ENCODE peak calls at places on chromosomes 3 and 15, in eight cellular contexts. S, V, F, W, L, D, U and J are unnamed samples.

GRCh38 chr3:20047940-20048339 is 7.7 kb downstream of the KAT2B start:
- DNase-seq in S (no peak), V (no peak), F (no peak), W (no peak), L (no peak), D (no peak), U (peak), J (no peak)

GRCh38 chr3:139173372-139174108 is 128.8 kb upstream of the PRR23C start:
- DNase-seq in S (no peak), V (peak), F (no peak), W (no peak), L (peak), D (no peak), U (peak), J (no peak)

GRCh38 chr3:38015984-38016383 is 13.5 kb downstream of the PLCD1 start:
- DNase-seq in S (no peak), V (no peak), F (no peak), W (no peak), L (no peak), D (no peak), U (no peak), J (no peak)

GRCh38 chr3:148953094-148953493 is 38.2 kb upstream of the GYG1 start:
- DNase-seq in S (no peak), V (no peak), F (peak), W (no peak), L (peak), D (no peak), U (no peak), J (no peak)

GRCh38 chr15:42595641-42596240 is 20.3 kb downstream of the STARD9 start:
- DNase-seq in S (no peak), V (no peak), F (no peak), W (no peak), L (no peak), D (no peak), U (peak), J (no peak)

GRCh38 chr15:41966414-41966812 is 5.9 kb downstream of the EHD4 start:
- DNase-seq in S (no peak), V (no peak), F (no peak), W (no peak), L (no peak), D (no peak), U (no peak), J (no peak)

GRCh38 chr3:132854856-132855535 is 132.8 kb upstream of the NPHP3 start:
- DNase-seq in S (no peak), V (no peak), F (no peak), W (no peak), L (no peak), D (no peak), U (no peak), J (no peak)

GRCh38 chr3:2652416-2652815 is 457.8 kb downstream of the IL5RA start:
- DNase-seq in S (no peak), V (no peak), F (peak), W (peak), L (no peak), D (no peak), U (no peak), J (no peak)

GRCh38 chr3:194296448-194296831 is 54.7 kb downstream of the CPN2 start:
- DNase-seq in S (peak), V (no peak), F (peak), W (peak), L (peak), D (peak), U (peak), J (no peak)

GRCh38 chr3:71987828-71988227 is 202.9 kb upstream of the PROK2 start:
- DNase-seq in S (no peak), V (no peak), F (peak), W (no peak), L (peak), D (no peak), U (peak), J (no peak)

GRCh38 chr3:43852066-43852465 is 161.3 kb downstream of the ABHD5 start:
- DNase-seq in S (no peak), V (no peak), F (no peak), W (no peak), L (peak), D (no peak), U (peak), J (no peak)

GRCh38 chr15:84099181-84099580 is 136.4 kb upstream of the GOLGA6L4 start:
- DNase-seq in S (no peak), V (no peak), F (no peak), W (no peak), L (no peak), D (no peak), U (no peak), J (no peak)

GRCh38 chr3:112327371-112327951 is 5.5 kb upstream of the CD200 start:
- DNase-seq in S (peak), V (no peak), F (peak), W (no peak), L (peak), D (peak), U (peak), J (no peak)

GRCh38 chr3:37944243-37944955 is 46.2 kb upstream of the VILL start:
- DNase-seq in S (no peak), V (no peak), F (no peak), W (no peak), L (peak), D (no peak), U (no peak), J (no peak)

GRCh38 chr3:154040283-154040682 is 80.9 kb upstream of the ARHGEF26 start:
- DNase-seq in S (no peak), V (no peak), F (no peak), W (no peak), L (peak), D (peak), U (peak), J (no peak)

GRCh38 chr15:40115670-40116093 is 7.0 kb upstream of the BMF start:
- DNase-seq in S (no peak), V (no peak), F (peak), W (no peak), L (peak), D (no peak), U (peak), J (no peak)

GRCh38 chr3:188707396-188708288 is 464.1 kb upstream of the TPRG1 start:
- DNase-seq in S (no peak), V (no peak), F (no peak), W (no peak), L (peak), D (no peak), U (no peak), J (no peak)

GRCh38 chr3:129068291-129068886 is 7.8 kb downstream of the GP9 start:
- DNase-seq in S (no peak), V (no peak), F (no peak), W (no peak), L (no peak), D (no peak), U (no peak), J (no peak)

GRCh38 chr3:158770254-158771017 is 31.4 kb upstream of the MFSD1 start:
- DNase-seq in S (peak), V (peak), F (peak), W (peak), L (peak), D (no peak), U (peak), J (no peak)

GRCh38 chr15:95829062-95829461 is 501.4 kb upstream of the NR2F2 start:
- DNase-seq in S (no peak), V (no peak), F (peak), W (no peak), L (no peak), D (no peak), U (no peak), J (no peak)

GRCh38 chr15:39283531-39283930 is 297.3 kb upstream of the THBS1 start:
- DNase-seq in S (no peak), V (peak), F (no peak), W (no peak), L (peak), D (no peak), U (peak), J (no peak)

GRCh38 chr3:186938716-186939115 is 8.4 kb downstream of the ST6GAL1 start:
- DNase-seq in S (no peak), V (no peak), F (no peak), W (no peak), L (no peak), D (no peak), U (no peak), J (no peak)

GRCh38 chr3:193970773-193971206 is 165.2 kb upstream of the HES1 start:
- DNase-seq in S (no peak), V (no peak), F (peak), W (no peak), L (peak), D (no peak), U (no peak), J (no peak)

GRCh38 chr3:194249323-194250103 is 101.6 kb downstream of the CPN2 start:
- DNase-seq in S (no peak), V (no peak), F (no peak), W (no peak), L (no peak), D (no peak), U (no peak), J (no peak)

GRCh38 chr3:176796371-176796770 is 400.9 kb downstream of the TBL1XR1 start:
- DNase-seq in S (no peak), V (peak), F (no peak), W (no peak), L (peak), D (no peak), U (peak), J (no peak)

GRCh38 chr3:166114448-166114847 is 277.2 kb upstream of the BCHE start:
- DNase-seq in S (no peak), V (no peak), F (no peak), W (no peak), L (peak), D (no peak), U (no peak), J (no peak)

GRCh38 chr15:64148581-64148980 is 3.0 kb upstream of the SNX22 start:
- DNase-seq in S (no peak), V (no peak), F (no peak), W (no peak), L (no peak), D (no peak), U (no peak), J (no peak)

GRCh38 chr15:74603789-74604705 is 11.6 kb upstream of the CLK3 start:
- DNase-seq in S (no peak), V (no peak), F (no peak), W (no peak), L (no peak), D (no peak), U (no peak), J (no peak)

GRCh38 chr15:100733088-100733487 is 130.7 kb downstream of the ASB7 start:
- DNase-seq in S (peak), V (no peak), F (peak), W (no peak), L (peak), D (no peak), U (peak), J (peak)

GRCh38 chr3:30843950-30844349 is 50.5 kb downstream of the GADL1 start:
- DNase-seq in S (no peak), V (no peak), F (no peak), W (no peak), L (no peak), D (no peak), U (no peak), J (no peak)

GRCh38 chr3:59245879-59246501 is 196.2 kb upstream of the CFAP20DC start:
- DNase-seq in S (no peak), V (no peak), F (peak), W (no peak), L (peak), D (no peak), U (peak), J (peak)

GRCh38 chr15:75061272-75061671 is 37.9 kb downstream of the PPCDC start:
- DNase-seq in S (no peak), V (no peak), F (no peak), W (no peak), L (peak), D (no peak), U (peak), J (no peak)